ENCODE peak calls at places on chromosomes 2 and 18, in four cellular contexts. Q, Y, Z and H are unnamed samples.

GRCh38 chr18:11178951-11179549 is 29.7 kb upstream of the PIEZO2 start:
- DNase-seq in Q (no peak), Y (no peak), Z (no peak), H (no peak)

GRCh38 chr2:208142925-208143799 is 2.8 kb downstream of the CRYGB start:
- DNase-seq in Q (no peak), Y (no peak), Z (peak), H (no peak)

GRCh38 chr2:98882971-98883779 is 52.9 kb downstream of the CRACDL start:
- DNase-seq in Q (no peak), Y (no peak), Z (no peak), H (no peak)

GRCh38 chr2:219569041-219569440 is 2.3 kb downstream of the OBSL1 start:
- DNase-seq in Q (no peak), Y (no peak), Z (no peak), H (no peak)

GRCh38 chr2:9707008-9707407 is 76.2 kb upstream of the YWHAQ start:
- DNase-seq in Q (no peak), Y (no peak), Z (peak), H (no peak)

GRCh38 chr2:171963198-171963597 is 36.6 kb upstream of the METAP1D start:
- DNase-seq in Q (no peak), Y (no peak), Z (no peak), H (no peak)

GRCh38 chr2:73749314-73749713 is 12.2 kb upstream of the TPRKB start:
- DNase-seq in Q (no peak), Y (no peak), Z (no peak), H (no peak)

GRCh38 chr2:29459445-29460179 is 344.4 kb downstream of the CLIP4 start:
- DNase-seq in Q (no peak), Y (no peak), Z (no peak), H (no peak)

GRCh38 chr2:231317579-231317978 is 77.9 kb upstream of the B3GNT7 start:
- DNase-seq in Q (no peak), Y (no peak), Z (no peak), H (no peak)

GRCh38 chr2:146324954-146325353 is 1519.9 kb upstream of the ACVR2A start:
- DNase-seq in Q (no peak), Y (no peak), Z (no peak), H (no peak)

GRCh38 chr2:47336259-47337238 is 66.4 kb upstream of the MSH2 start:
- DNase-seq in Q (peak), Y (peak), Z (no peak), H (no peak)

GRCh38 chr2:20326163-20326780 is 24.4 kb downstream of the PUM2 start:
- DNase-seq in Q (peak), Y (no peak), Z (peak), H (peak)

GRCh38 chr2:164766931-164767330 is 74.7 kb downstream of the COBLL1 start:
- DNase-seq in Q (no peak), Y (no peak), Z (peak), H (no peak)

GRCh38 chr2:236369606-236370005 is 105.4 kb upstream of the ASB18 start:
- DNase-seq in Q (no peak), Y (no peak), Z (no peak), H (no peak)

GRCh38 chr2:42917374-42918017 is 125.1 kb upstream of the HAAO start:
- DNase-seq in Q (peak), Y (no peak), Z (no peak), H (no peak)

GRCh38 chr2:214378455-214379103 is 32.3 kb upstream of the VWC2L start:
- DNase-seq in Q (no peak), Y (no peak), Z (no peak), H (no peak)

GRCh38 chr2:214382229-214382628 is 28.6 kb upstream of the VWC2L start:
- DNase-seq in Q (no peak), Y (no peak), Z (no peak), H (no peak)

GRCh38 chr2:214379227-214379626 is 31.6 kb upstream of the VWC2L start:
- DNase-seq in Q (no peak), Y (no peak), Z (no peak), H (no peak)

GRCh38 chr2:214376631-214377624 is 33.9 kb upstream of the VWC2L start:
- DNase-seq in Q (no peak), Y (no peak), Z (no peak), H (no peak)
- TF ChIP-seq FOXK2 in Q (no peak), Y (no peak), Z (no peak), H (no peak)

GRCh38 chr2:202376460-202377307 is 557 bp downstream of the BMPR2 start:
- DNase-seq in Q (peak), Y (no peak), Z (no peak), H (no peak)
- TF ChIP-seq FOXK2 in Q (no peak), Y (no peak), Z (no peak), H (no peak)

DNA sequence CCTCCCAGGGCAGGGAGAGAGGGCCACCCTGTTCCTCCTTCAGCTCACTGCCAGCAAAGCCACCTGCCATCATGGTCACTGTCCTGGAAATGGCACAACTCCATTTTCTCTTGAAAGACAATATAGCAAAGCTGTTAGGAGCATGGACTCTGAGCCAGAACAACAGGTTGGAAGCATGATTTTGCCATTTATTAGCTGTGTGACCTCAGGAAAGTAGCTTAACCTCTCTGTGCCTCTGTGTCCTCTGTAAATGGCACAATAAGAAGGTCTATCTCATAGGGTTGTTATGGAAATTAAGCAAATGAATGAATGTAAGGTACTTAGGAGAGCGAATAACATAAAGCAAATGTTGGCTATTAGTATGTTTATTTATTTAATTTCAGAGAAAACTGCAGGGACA is 730.4 kb upstream of the ID2 start:
- DNase-seq in Q (no peak), Y (no peak), Z (no peak), H (no peak)
- TF ChIP-seq FOXK2 in Q (no peak), Y (no peak), Z (no peak), H (no peak)

GRCh38 chr18:44823782-44824181 is 143.1 kb downstream of the SETBP1 start:
- DNase-seq in Q (no peak), Y (no peak), Z (no peak), H (no peak)
- TF ChIP-seq FOXK2 in Q (no peak), Y (no peak), Z (no peak), H (no peak)